ENCODE peak calls at places on chromosomes 4 and X, in eight cellular contexts. Q is GM12891, I is heart left ventricle, F is lower leg skin, J is IMR-90, U is ovary, T is GM12892, M is breast epithelium. V is an unnamed sample.

GRCh38 chr4:71009796-71010588 is 16.5 kb downstream of the DCK start:
- DNase-seq in T (no peak), Q (no peak), F (no peak), J (peak; percentile 56), I (no peak), M (no peak), U (no peak), V (no peak)

GRCh38 chrX:136162827-136163427 is 15.6 kb downstream of the FHL1 start:
- DNase-seq in I (peak; percentile 68), Q (no peak), F (no peak), T (no peak), U (peak; percentile 61), M (no peak), J (peak; percentile 43), V (peak; percentile 49)

GRCh38 chrX:131288188-131288587 is 918 bp downstream of the IGSF1 start:
- DNase-seq in I (no peak), M (no peak), Q (no peak), J (no peak), F (no peak), U (no peak), T (no peak), V (no peak)

GRCh38 chrX:40262641-40263560 is 165.1 kb upstream of the BCOR start:
- DNase-seq in F (no peak), M (peak; percentile 30), I (peak; percentile 47), T (no peak), Q (no peak), J (peak; percentile 41), U (peak; percentile 74), V (peak; percentile 30)

GRCh38 chr4:18566970-18567799 is 545.6 kb upstream of the LCORL start:
- DNase-seq in Q (no peak), J (no peak), M (no peak), F (no peak), I (no peak), T (no peak), U (no peak), V (no peak)

GRCh38 chr4:8332891-8333331 is 63.4 kb downstream of the HTRA3 start:
- DNase-seq in F (peak; percentile 72), Q (no peak), M (peak; percentile 56), I (peak; percentile 23), J (no peak), T (no peak), U (no peak), V (no peak)

GRCh38 chr4:896216-896615 is 35.9 kb downstream of the GAK start:
- DNase-seq in I (no peak), T (no peak), J (no peak), Q (no peak), F (no peak), U (no peak), M (no peak), V (no peak)

GRCh38 chrX:20454117-20454516 is 187.4 kb upstream of the RPS6KA3 start:
- DNase-seq in Q (no peak), U (no peak), I (no peak), F (no peak), T (no peak), M (no peak), J (peak; percentile 25), V (no peak)

GRCh38 chrX:48035891-48036290 is 29.1 kb downstream of the SPACA5 start:
- DNase-seq in F (no peak), I (no peak), U (no peak), M (no peak), J (no peak), Q (no peak), T (no peak), V (no peak)

GRCh38 chrX:74295102-74295501 is 8.9 kb upstream of the ZCCHC13 start:
- DNase-seq in M (no peak), F (no peak), T (no peak), Q (no peak), I (no peak), J (no peak), U (no peak), V (no peak)

GRCh38 chrX:74291964-74292891 is 11.8 kb upstream of the ZCCHC13 start:
- DNase-seq in Q (peak; percentile 37), U (peak; percentile 86), I (peak; percentile 93), T (peak; percentile 33), F (peak; percentile 96), M (peak; percentile 89), J (peak; percentile 87), V (peak; percentile 53)

GRCh38 chrX:74297766-74298165 is 6.2 kb upstream of the ZCCHC13 start:
- DNase-seq in U (no peak), T (no peak), M (no peak), J (no peak), F (no peak), I (no peak), Q (no peak), V (no peak)

GRCh38 chrX:74291577-74291963 is 12.4 kb upstream of the ZCCHC13 start:
- DNase-seq in I (no peak), Q (no peak), U (no peak), J (no peak), M (no peak), T (no peak), F (no peak), V (no peak)

DNA sequence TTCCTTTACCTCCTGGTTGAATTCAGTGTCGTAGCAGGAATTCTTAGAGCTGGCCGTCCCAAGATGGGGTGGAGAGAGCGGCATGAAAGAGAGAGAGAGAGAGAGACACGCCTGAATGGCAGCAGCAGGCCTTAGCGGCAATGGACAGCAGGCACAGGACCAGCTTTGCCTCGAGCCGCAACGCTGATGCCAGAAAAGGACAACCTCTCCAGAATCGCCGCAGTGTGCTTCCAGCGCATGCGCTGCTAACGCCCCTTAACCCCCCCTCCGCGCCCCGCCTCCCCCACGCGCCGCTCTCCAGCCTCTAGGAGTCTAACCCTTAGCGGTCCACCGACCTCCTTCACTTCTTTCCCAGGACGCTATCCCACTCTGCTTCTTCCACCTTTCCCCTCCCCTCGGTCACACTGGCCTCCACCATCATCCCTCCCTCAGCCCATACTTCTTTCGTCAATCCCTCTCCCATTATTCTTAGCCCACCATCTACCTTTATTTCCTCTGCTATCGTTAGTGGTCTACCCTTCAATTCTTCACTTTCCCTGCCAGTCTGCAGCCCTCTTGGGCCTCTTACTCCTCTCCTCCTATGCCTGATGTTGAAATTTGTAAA is 10.5 kb upstream of the ZCCHC13 start:
- DNase-seq in J (peak; percentile 73), T (peak; percentile 27), M (peak; percentile 57), F (peak; percentile 95), U (peak; percentile 79), Q (peak; percentile 22), I (peak; percentile 88), V (peak; percentile 51)
- TF ChIP-seq POLR2A in J (no peak), T (no peak), M (no peak), F (no peak), U (no peak), Q (no peak), I (no peak), V (peak; percentile 72)

DNA sequence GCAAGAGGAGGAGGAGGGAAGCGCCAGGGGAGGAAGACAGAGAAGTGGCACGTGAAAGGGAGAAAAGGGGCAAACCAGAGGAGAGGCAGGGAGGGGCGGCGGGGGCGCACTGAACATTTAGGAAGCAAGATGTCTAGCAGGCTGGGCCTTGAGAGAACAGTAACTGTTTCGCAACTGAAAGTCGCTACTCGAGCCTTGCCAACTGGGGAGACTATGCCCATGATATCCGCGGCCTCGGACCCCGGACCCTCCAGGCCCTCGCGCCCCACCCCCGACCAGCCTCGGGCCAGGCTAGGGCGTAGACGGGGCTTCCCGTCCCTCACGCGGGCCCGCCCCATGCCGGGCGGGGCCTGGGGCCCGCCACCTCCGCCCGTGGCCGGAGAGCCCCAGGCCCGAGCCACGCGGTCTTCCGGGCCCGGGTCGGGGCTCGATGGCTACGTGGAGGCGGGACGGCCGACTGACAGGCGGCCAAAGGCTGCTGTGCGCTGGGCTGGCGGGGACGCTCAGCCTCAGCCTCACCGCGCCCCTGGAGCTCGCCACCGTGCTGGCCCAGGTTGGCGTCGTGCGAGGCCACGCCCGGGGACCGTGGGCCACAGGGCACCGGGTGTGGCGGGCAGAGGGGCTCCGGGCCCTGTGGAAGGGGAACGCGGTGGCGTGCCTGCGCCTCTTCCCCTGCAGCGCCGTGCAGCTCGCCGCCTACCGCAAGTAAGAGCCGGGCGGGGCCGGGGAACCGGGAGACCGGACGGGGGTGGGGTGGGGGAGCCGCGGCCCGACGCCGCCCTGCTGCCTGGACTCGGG is at the start of gene SLC25A43:
- DNase-seq in J (no peak), Q (peak; percentile 65), M (no peak), U (peak; percentile 47), T (peak; percentile 69), F (peak; percentile 88), I (peak; percentile 59), V (peak; percentile 51)
- TF ChIP-seq POLR2A in J (no peak), Q (no peak), M (no peak), U (no peak), T (peak; percentile 68), F (no peak), I (no peak), V (peak; percentile 74)

GRCh38 chr4:186840771-186841301 is 117.2 kb upstream of the FAT1 start:
- DNase-seq in F (no peak), I (peak; percentile 28), J (no peak), U (peak; percentile 26), M (no peak), T (no peak), Q (no peak), V (no peak)

GRCh38 chr4:186846426-186846825 is 122.8 kb upstream of the FAT1 start:
- DNase-seq in F (no peak), U (no peak), I (no peak), T (no peak), Q (no peak), M (no peak), J (peak; percentile 54), V (no peak)

GRCh38 chr4:186848437-186848836 is 124.8 kb upstream of the FAT1 start:
- DNase-seq in J (no peak), M (no peak), F (no peak), T (no peak), Q (no peak), I (no peak), U (no peak), V (no peak)

GRCh38 chr4:186844059-186844681 is 120.5 kb upstream of the FAT1 start:
- DNase-seq in M (no peak), J (peak; percentile 70), I (peak; percentile 24), T (no peak), Q (no peak), U (no peak), F (no peak), V (no peak)

DNA sequence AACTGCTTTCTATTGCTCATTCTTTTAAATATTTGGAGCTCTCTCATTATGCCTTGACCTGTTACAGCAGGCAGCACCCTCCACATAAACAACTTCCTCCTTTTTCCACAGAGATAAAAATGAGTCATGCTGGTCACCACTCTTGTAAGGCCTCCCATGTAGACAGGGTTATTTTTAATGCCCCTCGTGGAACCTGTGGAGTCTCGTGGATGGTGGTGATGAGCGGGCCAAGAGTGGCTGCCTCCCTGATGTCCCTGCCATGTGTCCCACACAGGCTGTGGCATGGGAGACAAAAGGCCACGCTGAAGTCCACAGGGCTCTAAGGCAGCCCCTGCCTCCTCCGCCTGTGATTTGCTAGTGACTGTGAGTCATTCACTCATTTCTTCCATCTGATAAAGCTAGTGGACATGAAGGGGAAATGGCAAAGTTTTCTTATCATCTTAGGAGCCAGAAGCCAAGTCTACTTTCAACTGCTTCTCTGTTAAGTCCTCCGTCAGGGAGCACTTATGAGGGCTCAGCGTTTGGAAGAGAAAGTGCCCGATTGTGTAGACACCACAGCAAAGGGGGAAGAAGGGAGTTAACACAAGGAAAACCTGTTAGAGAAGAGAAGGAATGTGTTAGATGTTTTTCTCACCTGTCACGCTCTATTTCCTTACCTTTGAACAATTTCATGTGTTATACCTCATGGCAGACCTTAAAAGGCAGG is 121.6 kb upstream of the FAT1 start:
- DNase-seq in U (peak; percentile 24), I (no peak), J (peak; percentile 97), F (no peak), T (no peak), M (no peak), Q (no peak), V (no peak)
- TF ChIP-seq POLR2A in U (no peak), I (no peak), J (no peak), F (no peak), T (no peak), M (no peak), Q (no peak), V (no peak)

GRCh38 chr4:184474261-184475095 is at the start of gene IRF2:
- DNase-seq in M (peak; percentile 96), I (peak; percentile 98), T (peak; percentile 88), J (peak; percentile 97), Q (peak; percentile 90), U (peak; percentile 98), F (peak; percentile 99), V (peak; percentile 84)
- TF ChIP-seq POLR2A in M (peak; percentile 95), I (no peak), T (peak; percentile 65), J (peak; percentile 84), Q (no peak), U (peak; percentile 97), F (no peak), V (peak; percentile 63)